ENCODE peak calls at places on chromosomes 5 and 9, in nine cellular contexts. R, U, P, W, N, H, F, L and V are unnamed samples.

GRCh38 chr5:173624276-173624675 is 7.8 kb upstream of the BOD1 start:
- DNase-seq in R (no peak), U (no peak), P (no peak), W (peak; percentile 8), N (no peak), H (no peak), F (no peak), L (no peak), V (no peak)

GRCh38 chr9:100216178-100216787 is 117.2 kb downstream of the INVS start:
- DNase-seq in R (no peak), U (peak; percentile 55), P (peak; percentile 61), W (peak; percentile 45), N (peak; percentile 29), H (peak; percentile 9), F (peak; percentile 65), L (no peak), V (no peak)

GRCh38 chr5:167587768-167588167 is 703.7 kb upstream of the WWC1 start:
- DNase-seq in R (no peak), U (peak; percentile 11), P (no peak), W (peak; percentile 22), N (no peak), H (peak; percentile 40), F (no peak), L (no peak), V (no peak)

GRCh38 chr5:113181853-113182490 is 205.4 kb downstream of the DCP2 start:
- DNase-seq in R (no peak), U (no peak), P (no peak), W (no peak), N (no peak), H (no peak), F (no peak), L (no peak), V (no peak)

GRCh38 chr9:69443178-69443577 is 118.2 kb downstream of the ENTREP1 start:
- DNase-seq in R (no peak), U (no peak), P (no peak), W (no peak), N (no peak), H (no peak), F (no peak), L (no peak), V (no peak)

GRCh38 chr9:12815895-12816294 is 41.1 kb downstream of the LURAP1L start:
- DNase-seq in R (no peak), U (no peak), P (no peak), W (peak; percentile 74), N (no peak), H (no peak), F (no peak), L (no peak), V (no peak)

GRCh38 chr5:84393969-84394368 is 9.3 kb upstream of the EDIL3 start:
- DNase-seq in R (no peak), U (no peak), P (peak; percentile 90), W (peak; percentile 88), N (no peak), H (no peak), F (no peak), L (no peak), V (no peak)

GRCh38 chr5:4994994-4995393 is 145.1 kb upstream of the ADAMTS16 start:
- DNase-seq in R (no peak), U (no peak), P (no peak), W (peak; percentile 1), N (peak; percentile 27), H (no peak), F (no peak), L (no peak), V (no peak)

GRCh38 chr5:173452098-173452497 is 123.9 kb upstream of the STC2 start:
- DNase-seq in R (peak; percentile 74), U (peak; percentile 22), P (no peak), W (peak; percentile 81), N (no peak), H (no peak), F (peak; percentile 50), L (no peak), V (peak; percentile 39)

GRCh38 chr5:81425569-81425968 is 31.6 kb upstream of the ACOT12 start:
- DNase-seq in R (no peak), U (no peak), P (peak; percentile 65), W (peak; percentile 65), N (no peak), H (peak; percentile 8), F (no peak), L (no peak), V (no peak)

GRCh38 chr9:115234094-115234493 is 116.1 kb upstream of the TNC start:
- DNase-seq in R (no peak), U (no peak), P (no peak), W (peak; percentile 91), N (no peak), H (peak; percentile 22), F (no peak), L (no peak), V (no peak)

GRCh38 chr9:37929441-37929895 is 25.5 kb upstream of the SLC25A51 start:
- DNase-seq in R (no peak), U (no peak), P (peak; percentile 66), W (peak; percentile 66), N (no peak), H (no peak), F (no peak), L (peak; percentile 43), V (no peak)

GRCh38 chr5:54257366-54258118 is 52.8 kb downstream of the ARL15 start:
- DNase-seq in R (peak; percentile 1), U (no peak), P (no peak), W (peak; percentile 29), N (no peak), H (no peak), F (no peak), L (no peak), V (no peak)

DNA sequence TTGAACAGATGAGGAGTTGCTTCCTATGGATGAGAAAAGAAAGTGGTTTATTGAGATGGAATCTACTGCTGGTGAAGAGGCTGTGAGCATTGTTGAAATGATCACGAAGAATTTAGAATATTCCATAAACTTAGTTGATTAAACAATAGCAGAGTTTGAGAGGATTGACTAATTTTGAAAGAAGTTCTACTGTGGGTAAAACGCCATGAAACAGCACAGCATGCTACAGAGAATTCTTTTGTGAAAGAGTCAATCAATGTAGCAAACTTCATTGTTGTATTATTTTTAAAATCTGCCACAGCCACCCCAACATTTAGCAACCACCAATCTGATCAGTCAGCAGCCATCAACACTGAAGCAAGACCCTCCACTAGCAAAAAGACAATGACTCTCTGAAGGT is 309.1 kb downstream of the SPOCK1 start:
- DNase-seq in R (no peak), U (no peak), P (no peak), W (no peak), N (no peak), H (no peak), F (no peak), L (no peak), V (no peak)
- H3K4me3 ChIP-seq in R (no peak overlapping the region), U (no peak overlapping the region), P (no peak overlapping the region), W (no peak overlapping the region), N (no peak overlapping the region), H (no peak overlapping the region), F (no peak overlapping the region), L (no peak overlapping the region), V (no peak overlapping the region)

DNA sequence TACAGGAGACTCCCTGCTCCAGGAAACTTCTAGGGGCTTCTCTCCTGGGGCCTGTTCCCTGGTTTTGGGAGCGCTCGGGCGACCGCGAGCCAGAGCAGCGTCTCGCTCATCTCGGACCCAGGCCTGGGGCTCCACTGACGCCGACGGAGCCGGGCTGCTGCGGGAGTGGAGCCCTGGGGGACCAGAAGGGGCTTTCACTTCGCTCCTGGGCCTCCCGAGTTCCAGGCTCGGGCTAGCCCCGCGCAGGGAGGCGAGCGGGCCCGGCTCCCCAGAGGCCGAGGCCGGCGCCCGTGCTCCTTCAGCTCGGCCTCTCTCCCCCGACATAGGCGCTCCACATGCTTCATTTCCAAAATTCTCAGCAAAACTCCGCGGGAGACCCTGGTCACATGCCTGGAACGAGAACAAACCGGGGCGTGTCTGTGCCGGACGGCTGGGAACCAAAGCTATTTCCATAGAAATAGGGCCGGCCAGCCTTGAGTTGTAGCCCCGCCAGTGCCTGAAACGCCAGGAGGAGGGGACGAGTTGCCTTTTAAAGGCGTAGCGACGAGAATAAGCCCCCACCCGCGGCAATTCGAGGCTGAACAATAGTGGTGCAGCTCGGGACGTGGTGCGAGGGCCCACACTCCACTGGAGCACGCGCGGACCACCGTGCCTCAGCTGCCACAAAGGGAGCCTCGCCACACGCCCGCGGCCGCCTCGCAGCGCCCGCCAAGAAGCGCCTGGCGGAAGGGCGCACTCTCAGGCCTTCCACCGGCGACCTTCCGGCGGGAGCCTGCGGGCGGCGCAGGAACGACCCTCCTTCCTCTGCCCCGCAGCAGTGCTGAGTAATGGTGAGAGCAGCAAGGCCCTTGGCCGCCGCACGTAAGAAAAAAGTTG is 1.1 kb upstream of the G3BP1 start:
- DNase-seq in R (peak; percentile 94), U (peak; percentile 77), P (peak; percentile 67), W (peak; percentile 42), N (peak; percentile 83), H (peak; percentile 24), F (peak; percentile 84), L (peak; percentile 85), V (peak; percentile 94)
- TF ChIP-seq POLR2A in R (no peak), U (no peak), P (no peak), W (peak; percentile 20), N (no peak), H (peak; percentile 27), F (no peak), L (no peak), V (no peak)

GRCh38 chr5:146071171-146071570 is 34.2 kb downstream of the PLAC8L1 start:
- DNase-seq in R (no peak), U (no peak), P (no peak), W (no peak), N (no peak), H (no peak), F (no peak), L (no peak), V (no peak)

GRCh38 chr5:146069780-146070099 is 35.6 kb downstream of the PLAC8L1 start:
- DNase-seq in R (no peak), U (no peak), P (no peak), W (no peak), N (no peak), H (no peak), F (no peak), L (no peak), V (no peak)

GRCh38 chr5:146068977-146069779 is 36.2 kb downstream of the PLAC8L1 start:
- DNase-seq in R (no peak), U (no peak), P (no peak), W (no peak), N (no peak), H (no peak), F (no peak), L (no peak), V (no peak)

GRCh38 chr5:146073239-146073900 is 32.0 kb downstream of the PLAC8L1 start:
- DNase-seq in R (no peak), U (peak; percentile 18), P (no peak), W (no peak), N (no peak), H (no peak), F (no peak), L (no peak), V (no peak)

DNA sequence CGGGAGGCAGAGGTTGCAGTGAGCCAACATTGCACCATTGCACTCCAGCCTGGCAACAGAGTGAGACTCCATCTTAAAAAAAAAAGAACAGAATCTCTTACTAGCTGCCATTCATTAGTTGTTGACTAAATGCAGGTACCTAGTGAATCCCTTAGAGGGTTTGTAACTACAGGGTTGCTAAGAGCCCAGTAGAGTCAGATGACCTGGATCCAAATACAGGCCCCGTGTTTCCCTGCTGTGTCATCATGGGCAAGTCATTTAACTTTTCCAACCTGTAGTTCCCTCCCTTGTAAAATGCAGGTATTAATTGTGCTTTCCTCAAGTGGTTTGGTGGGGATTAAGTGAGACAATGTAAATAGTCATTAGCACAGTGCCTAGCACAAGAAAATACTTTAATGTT is 32.8 kb downstream of the PLAC8L1 start:
- DNase-seq in R (no peak), U (no peak), P (no peak), W (no peak), N (no peak), H (no peak), F (no peak), L (no peak), V (no peak)
- H3K4me3 ChIP-seq in R (no peak overlapping the region), U (no peak overlapping the region), P (no peak overlapping the region), W (no peak overlapping the region), N (no peak overlapping the region), H (no peak overlapping the region), F (no peak overlapping the region), L (no peak overlapping the region), V (no peak overlapping the region)

GRCh38 chr5:72618699-72619098 is 111.5 kb upstream of the ZNF366 start:
- DNase-seq in R (no peak), U (no peak), P (no peak), W (peak; percentile 47), N (no peak), H (no peak), F (no peak), L (no peak), V (no peak)
- TF ChIP-seq POLR2A in R (no peak), U (no peak), P (no peak), W (no peak), N (no peak), H (no peak), F (no peak), L (no peak), V (no peak)